ENCODE peak calls at places on chromosomes 6 and 20, in nine cellular contexts. One of them, this sample, is unnamed. For H3K27me3, the result is how much of the 10 kb centered on the place peaks cover.

GRCh38 chr6:79544939-79545450 is 7.8 kb upstream of the LCA5 start:
- DNase-seq in IMR-90: peak
- DNase-seq in spleen: no peak
- DNase-seq in tibial nerve: no peak
- DNase-seq in heart left ventricle: peak
- DNase-seq in adrenal gland: peak
- DNase-seq in right lobe of liver: no peak
- DNase-seq in stomach: peak
- DNase-seq in endothelial cell of umbilical vein: peak
- DNase-seq in this sample: peak

GRCh38 chr6:141415896-141416295 is 716.8 kb upstream of the GJE1 start:
- DNase-seq in IMR-90: peak
- DNase-seq in spleen: no peak
- DNase-seq in tibial nerve: no peak
- DNase-seq in heart left ventricle: no peak
- DNase-seq in adrenal gland: no peak
- DNase-seq in right lobe of liver: no peak
- DNase-seq in stomach: no peak
- DNase-seq in endothelial cell of umbilical vein: no peak
- DNase-seq in this sample: no peak

GRCh38 chr20:37390503-37390890 is 44.6 kb downstream of the SRC start:
- DNase-seq in IMR-90: no peak
- DNase-seq in spleen: peak
- DNase-seq in tibial nerve: no peak
- DNase-seq in heart left ventricle: peak
- DNase-seq in adrenal gland: no peak
- DNase-seq in right lobe of liver: peak
- DNase-seq in stomach: no peak
- DNase-seq in endothelial cell of umbilical vein: no peak
- DNase-seq in this sample: peak

GRCh38 chr6:20092071-20092566 is 120.2 kb downstream of the MBOAT1 start:
- DNase-seq in IMR-90: peak
- DNase-seq in spleen: no peak
- DNase-seq in tibial nerve: no peak
- DNase-seq in heart left ventricle: no peak
- DNase-seq in adrenal gland: no peak
- DNase-seq in right lobe of liver: no peak
- DNase-seq in stomach: no peak
- DNase-seq in endothelial cell of umbilical vein: peak
- DNase-seq in this sample: no peak

GRCh38 chr20:8940311-8940710 is 128.6 kb upstream of the PLCB4 start:
- DNase-seq in IMR-90: no peak
- DNase-seq in spleen: no peak
- DNase-seq in tibial nerve: no peak
- DNase-seq in heart left ventricle: no peak
- DNase-seq in adrenal gland: no peak
- DNase-seq in right lobe of liver: no peak
- DNase-seq in stomach: no peak
- DNase-seq in endothelial cell of umbilical vein: no peak
- DNase-seq in this sample: no peak

GRCh38 chr20:44026932-44027685 is 112.5 kb downstream of the TOX2 start:
- DNase-seq in IMR-90: no peak
- DNase-seq in spleen: no peak
- DNase-seq in tibial nerve: no peak
- DNase-seq in heart left ventricle: no peak
- DNase-seq in adrenal gland: no peak
- DNase-seq in right lobe of liver: peak
- DNase-seq in stomach: peak
- DNase-seq in endothelial cell of umbilical vein: no peak
- DNase-seq in this sample: peak

GRCh38 chr6:89375902-89376301 is 23.4 kb upstream of the UBE2J1 start:
- DNase-seq in IMR-90: no peak
- DNase-seq in spleen: no peak
- DNase-seq in tibial nerve: no peak
- DNase-seq in heart left ventricle: no peak
- DNase-seq in adrenal gland: no peak
- DNase-seq in right lobe of liver: no peak
- DNase-seq in stomach: no peak
- DNase-seq in endothelial cell of umbilical vein: no peak
- DNase-seq in this sample: no peak

GRCh38 chr20:19628570-19629134 is 129.4 kb upstream of the RIN2 start:
- DNase-seq in IMR-90: peak
- DNase-seq in spleen: no peak
- DNase-seq in tibial nerve: no peak
- DNase-seq in heart left ventricle: no peak
- DNase-seq in adrenal gland: peak
- DNase-seq in right lobe of liver: peak
- DNase-seq in stomach: peak
- DNase-seq in endothelial cell of umbilical vein: peak
- DNase-seq in this sample: no peak

DNA sequence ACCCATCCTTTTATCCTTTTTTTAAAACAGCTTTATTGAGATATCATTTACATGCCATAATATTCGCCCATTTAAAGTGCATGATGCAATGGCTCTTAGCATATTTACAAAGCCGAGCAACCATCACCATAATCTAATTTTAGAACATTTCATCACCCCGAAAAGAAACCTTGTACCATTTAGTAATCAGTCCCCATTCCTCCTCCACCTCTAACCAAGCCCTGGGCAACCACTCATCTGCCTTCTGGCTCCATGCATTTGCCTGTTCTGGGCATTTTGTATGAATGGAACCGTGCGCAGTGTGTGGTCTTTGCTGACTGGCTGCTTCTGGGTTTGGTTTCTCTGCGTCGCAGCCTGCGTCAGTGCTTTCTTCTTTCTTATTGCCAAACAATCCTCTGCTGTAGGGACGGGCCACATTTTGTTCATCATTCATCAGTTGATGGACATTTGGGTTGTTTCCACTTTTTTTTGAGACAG is 10.2 kb upstream of the EEF1A2 start:
- DNase-seq in IMR-90: peak
- DNase-seq in spleen: no peak
- DNase-seq in tibial nerve: no peak
- DNase-seq in heart left ventricle: no peak
- DNase-seq in adrenal gland: no peak
- DNase-seq in right lobe of liver: no peak
- DNase-seq in stomach: no peak
- DNase-seq in endothelial cell of umbilical vein: no peak
- DNase-seq in this sample: no peak
- H3K27me3 ChIP-seq in IMR-90: under half
- H3K27me3 ChIP-seq in spleen: under half
- H3K27me3 ChIP-seq in tibial nerve: under half
- H3K27me3 ChIP-seq in heart left ventricle: under half
- H3K27me3 ChIP-seq in adrenal gland: under half
- H3K27me3 ChIP-seq in right lobe of liver: under half
- H3K27me3 ChIP-seq in stomach: under half
- H3K27me3 ChIP-seq in endothelial cell of umbilical vein: under half
- H3K27me3 ChIP-seq in this sample: under half

GRCh38 chr20:35903843-35904242 is 50.5 kb downstream of the SCAND1 start:
- DNase-seq in IMR-90: no peak
- DNase-seq in spleen: no peak
- DNase-seq in tibial nerve: no peak
- DNase-seq in heart left ventricle: no peak
- DNase-seq in adrenal gland: no peak
- DNase-seq in right lobe of liver: no peak
- DNase-seq in stomach: no peak
- DNase-seq in endothelial cell of umbilical vein: no peak
- DNase-seq in this sample: no peak

GRCh38 chr20:35902545-35902941 is 51.8 kb downstream of the SCAND1 start:
- DNase-seq in IMR-90: no peak
- DNase-seq in spleen: no peak
- DNase-seq in tibial nerve: no peak
- DNase-seq in heart left ventricle: no peak
- DNase-seq in adrenal gland: no peak
- DNase-seq in right lobe of liver: no peak
- DNase-seq in stomach: no peak
- DNase-seq in endothelial cell of umbilical vein: no peak
- DNase-seq in this sample: no peak

GRCh38 chr20:35899064-35899463 is 55.2 kb downstream of the SCAND1 start:
- DNase-seq in IMR-90: peak
- DNase-seq in spleen: no peak
- DNase-seq in tibial nerve: no peak
- DNase-seq in heart left ventricle: no peak
- DNase-seq in adrenal gland: no peak
- DNase-seq in right lobe of liver: no peak
- DNase-seq in stomach: no peak
- DNase-seq in endothelial cell of umbilical vein: no peak
- DNase-seq in this sample: no peak

GRCh38 chr20:35904982-35905663 is 49.2 kb downstream of the SCAND1 start:
- DNase-seq in IMR-90: no peak
- DNase-seq in spleen: no peak
- DNase-seq in tibial nerve: no peak
- DNase-seq in heart left ventricle: no peak
- DNase-seq in adrenal gland: no peak
- DNase-seq in right lobe of liver: no peak
- DNase-seq in stomach: no peak
- DNase-seq in endothelial cell of umbilical vein: no peak
- DNase-seq in this sample: no peak

DNA sequence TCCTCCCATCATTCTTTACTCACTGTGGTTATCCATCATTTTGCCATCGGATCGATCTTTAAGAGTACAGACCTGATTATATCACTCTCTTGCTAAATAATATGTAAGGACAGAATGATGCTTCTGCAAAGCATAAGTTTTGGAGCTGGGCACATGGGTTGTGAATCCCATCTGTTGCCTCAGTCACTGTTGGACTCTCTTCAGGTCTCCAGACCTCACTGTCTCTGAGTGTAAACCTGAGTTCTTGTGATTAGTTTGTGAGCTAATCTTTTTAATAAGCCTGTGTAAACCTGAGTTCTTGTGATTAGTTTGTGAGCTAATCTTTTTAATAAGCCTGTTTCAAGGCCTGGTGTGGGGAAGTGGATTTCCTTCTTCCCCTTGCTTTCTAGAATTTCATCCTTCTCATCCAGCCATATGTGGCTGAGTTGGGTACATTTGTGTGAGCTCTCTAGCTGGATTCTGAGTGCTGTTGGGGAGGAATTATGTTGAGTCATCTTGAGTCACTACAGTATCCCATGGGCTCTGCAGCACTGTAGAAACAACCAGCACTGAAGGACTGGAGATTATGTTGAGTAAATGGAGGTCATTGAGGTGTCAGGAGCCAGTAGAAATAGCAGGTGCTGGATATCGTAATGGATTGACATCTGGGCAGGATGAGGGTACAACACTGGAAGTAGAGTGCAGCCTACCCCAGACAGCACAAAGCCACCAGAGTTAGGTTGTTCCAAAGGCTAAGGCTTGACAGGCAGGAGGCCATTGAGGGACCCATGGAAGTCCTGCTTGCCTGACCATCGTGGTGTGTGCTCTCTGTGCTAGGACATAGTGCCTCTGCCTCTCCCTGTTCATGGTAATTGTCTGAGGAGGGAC is 52.4 kb downstream of the SCAND1 start:
- DNase-seq in IMR-90: peak
- DNase-seq in spleen: no peak
- DNase-seq in tibial nerve: no peak
- DNase-seq in heart left ventricle: no peak
- DNase-seq in adrenal gland: peak
- DNase-seq in right lobe of liver: no peak
- DNase-seq in stomach: no peak
- DNase-seq in endothelial cell of umbilical vein: peak
- DNase-seq in this sample: no peak
- H3K27ac ChIP-seq in IMR-90: peak
- H3K27ac ChIP-seq in spleen: no peak
- H3K27ac ChIP-seq in tibial nerve: no peak
- H3K27ac ChIP-seq in heart left ventricle: no peak
- H3K27ac ChIP-seq in adrenal gland: peak
- H3K27ac ChIP-seq in right lobe of liver: no peak
- H3K27ac ChIP-seq in stomach: no peak
- H3K27ac ChIP-seq in endothelial cell of umbilical vein: peak
- H3K27ac ChIP-seq in this sample: no peak

GRCh38 chr20:34558320-34559202 is at the start of gene MAP1LC3A:
- DNase-seq in IMR-90: peak
- DNase-seq in spleen: peak
- DNase-seq in tibial nerve: peak
- DNase-seq in heart left ventricle: peak
- DNase-seq in adrenal gland: peak
- DNase-seq in right lobe of liver: peak
- DNase-seq in stomach: peak
- DNase-seq in endothelial cell of umbilical vein: peak
- DNase-seq in this sample: peak
- TF ChIP-seq POLR2A in IMR-90: peak
- TF ChIP-seq POLR2A in spleen: no peak
- TF ChIP-seq POLR2A in tibial nerve: peak
- TF ChIP-seq POLR2A in heart left ventricle: peak
- TF ChIP-seq POLR2A in adrenal gland: peak
- TF ChIP-seq POLR2A in right lobe of liver: peak
- TF ChIP-seq POLR2A in stomach: no peak
- TF ChIP-seq POLR2A in endothelial cell of umbilical vein: no peak
- TF ChIP-seq POLR2A in this sample: peak

GRCh38 chr6:46586896-46587295 is 65.7 kb downstream of the CYP39A1 start:
- DNase-seq in IMR-90: no peak
- DNase-seq in spleen: no peak
- DNase-seq in tibial nerve: no peak
- DNase-seq in heart left ventricle: no peak
- DNase-seq in adrenal gland: no peak
- DNase-seq in right lobe of liver: no peak
- DNase-seq in stomach: no peak
- DNase-seq in endothelial cell of umbilical vein: no peak
- DNase-seq in this sample: no peak

GRCh38 chr6:46583081-46583480 is 69.5 kb downstream of the CYP39A1 start:
- DNase-seq in IMR-90: no peak
- DNase-seq in spleen: no peak
- DNase-seq in tibial nerve: no peak
- DNase-seq in heart left ventricle: no peak
- DNase-seq in adrenal gland: no peak
- DNase-seq in right lobe of liver: no peak
- DNase-seq in stomach: no peak
- DNase-seq in endothelial cell of umbilical vein: no peak
- DNase-seq in this sample: no peak

GRCh38 chr6:46581459-46582177 is 71.0 kb downstream of the CYP39A1 start:
- DNase-seq in IMR-90: no peak
- DNase-seq in spleen: no peak
- DNase-seq in tibial nerve: no peak
- DNase-seq in heart left ventricle: no peak
- DNase-seq in adrenal gland: no peak
- DNase-seq in right lobe of liver: no peak
- DNase-seq in stomach: no peak
- DNase-seq in endothelial cell of umbilical vein: no peak
- DNase-seq in this sample: no peak

GRCh38 chr6:46583711-46584110 is 68.9 kb downstream of the CYP39A1 start:
- DNase-seq in IMR-90: no peak
- DNase-seq in spleen: no peak
- DNase-seq in tibial nerve: no peak
- DNase-seq in heart left ventricle: no peak
- DNase-seq in adrenal gland: no peak
- DNase-seq in right lobe of liver: no peak
- DNase-seq in stomach: no peak
- DNase-seq in endothelial cell of umbilical vein: no peak
- DNase-seq in this sample: no peak

DNA sequence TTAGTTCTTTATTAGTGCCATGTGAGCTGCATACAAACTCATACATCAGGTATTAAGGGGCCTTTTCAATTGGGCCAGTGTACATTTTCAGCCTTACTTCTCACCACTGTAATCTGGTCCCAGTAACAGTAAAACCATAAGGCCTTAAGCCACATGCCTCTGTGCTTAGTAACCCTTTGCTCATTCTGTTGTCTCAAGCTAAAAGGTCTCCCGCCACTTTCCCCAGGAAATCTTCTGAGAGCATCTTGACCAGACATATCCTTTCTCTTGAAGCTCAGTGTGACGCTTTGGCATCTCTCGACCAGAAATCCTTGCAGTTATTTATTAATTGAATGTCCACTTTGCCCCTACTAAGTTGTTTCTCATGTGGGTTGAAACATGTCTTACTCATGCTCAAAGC is 68.0 kb downstream of the CYP39A1 start:
- DNase-seq in IMR-90: no peak
- DNase-seq in spleen: no peak
- DNase-seq in tibial nerve: no peak
- DNase-seq in heart left ventricle: no peak
- DNase-seq in adrenal gland: no peak
- DNase-seq in right lobe of liver: no peak
- DNase-seq in stomach: no peak
- DNase-seq in endothelial cell of umbilical vein: no peak
- DNase-seq in this sample: no peak
- H3K27me3 ChIP-seq in IMR-90: under half
- H3K27me3 ChIP-seq in spleen: under half
- H3K27me3 ChIP-seq in tibial nerve: under half
- H3K27me3 ChIP-seq in heart left ventricle: under half
- H3K27me3 ChIP-seq in adrenal gland: under half
- H3K27me3 ChIP-seq in right lobe of liver: under half
- H3K27me3 ChIP-seq in stomach: under half
- H3K27me3 ChIP-seq in endothelial cell of umbilical vein: under half
- H3K27me3 ChIP-seq in this sample: under half

This sample was measured in sigmoid colon.